ENCODE peak calls at places on chromosomes 3 and 15, in six cellular contexts. B is right atrium auricular region, J is tibial nerve, K is HL-60, S is breast epithelium, X is colonic mucosa. V is an unnamed sample.

GRCh38 chr3:50321146-50321843 is 1.2 kb downstream of the HYAL2 start:
- DNase-seq in J (peak; percentile 84), K (peak; percentile 78), S (peak; percentile 86), B (peak; percentile 90), X (peak; percentile 89), V (no peak)

GRCh38 chr3:182124187-182124586 is 412.5 kb downstream of the SOX2 start:
- DNase-seq in K (no peak), S (no peak), X (no peak), B (no peak), J (no peak), V (no peak)

GRCh38 chr15:80804970-80805495 is 25.9 kb downstream of the CEMIP start:
- DNase-seq in B (no peak), K (no peak), J (no peak), X (peak; percentile 38), S (no peak), V (peak; percentile 82)

GRCh38 chr3:186212611-186213010 is 103.7 kb upstream of the ETV5 start:
- DNase-seq in B (no peak), X (no peak), J (no peak), K (no peak), S (no peak), V (no peak)

GRCh38 chr3:34200576-34200975 is 402.1 kb downstream of the PDCD6IP start:
- DNase-seq in B (no peak), K (no peak), S (no peak), X (no peak), J (no peak), V (no peak)

GRCh38 chr3:177563381-177563780 is 366.1 kb upstream of the TBL1XR1 start:
- DNase-seq in J (no peak), X (no peak), B (no peak), K (no peak), S (no peak), V (no peak)

GRCh38 chr15:70236306-70237103 is 138.8 kb upstream of the TLE3 start:
- DNase-seq in B (no peak), S (no peak), J (no peak), X (no peak), K (no peak), V (peak; percentile 83)

GRCh38 chr3:112338021-112338726 is 5.2 kb downstream of the CD200 start:
- DNase-seq in X (no peak), J (no peak), K (no peak), S (no peak), B (no peak), V (no peak)

GRCh38 chr15:40336129-40337122 is 4.3 kb downstream of the CCDC9B start:
- DNase-seq in J (no peak), S (no peak), B (no peak), K (no peak), X (peak; percentile 28), V (no peak)

GRCh38 chr15:94526071-94526689 is 294.8 kb downstream of the MCTP2 start:
- DNase-seq in S (no peak), K (no peak), X (no peak), B (no peak), J (no peak), V (no peak)

GRCh38 chr3:108818404-108818803 is 4.2 kb upstream of the TRAT1 start:
- DNase-seq in K (no peak), S (no peak), J (no peak), X (peak; percentile 61), B (no peak), V (no peak)

GRCh38 chr15:67030036-67030762 is 35.2 kb upstream of the SMAD3 start:
- DNase-seq in K (no peak), S (no peak), X (peak; percentile 53), J (no peak), B (no peak), V (no peak)

GRCh38 chr15:25527118-25527517 is 88.3 kb upstream of the UBE3A start:
- DNase-seq in S (no peak), B (no peak), X (no peak), J (no peak), K (no peak), V (peak; percentile 12)

GRCh38 chr3:45995370-45996192 is at the start of gene FYCO1:
- DNase-seq in B (peak; percentile 96), J (peak; percentile 92), S (peak; percentile 93), K (peak; percentile 84), X (peak; percentile 93), V (peak; percentile 37)

GRCh38 chr15:56948000-56948765 is 29.7 kb downstream of the TCF12 start:
- DNase-seq in K (no peak), S (no peak), B (no peak), X (no peak), J (no peak), V (no peak)

GRCh38 chr3:10364816-10365215 is 43.9 kb upstream of the SEC13 start:
- DNase-seq in S (no peak), B (no peak), J (no peak), K (no peak), X (no peak), V (no peak)

GRCh38 chr3:194777729-194778128 is 92.0 kb downstream of the FAM43A start:
- DNase-seq in K (no peak), J (no peak), X (no peak), S (no peak), B (peak; percentile 16), V (no peak)

GRCh38 chr3:194780706-194781105 is 95.0 kb downstream of the FAM43A start:
- DNase-seq in S (no peak), B (peak; percentile 40), K (no peak), J (no peak), X (no peak), V (no peak)

GRCh38 chr3:194782767-194783404 is 97.2 kb downstream of the FAM43A start:
- DNase-seq in X (no peak), B (peak; percentile 54), K (no peak), S (no peak), J (no peak), V (no peak)

GRCh38 chr3:194781617-194782016 is 95.9 kb downstream of the FAM43A start:
- DNase-seq in J (no peak), B (no peak), X (no peak), K (no peak), S (no peak), V (no peak)

DNA sequence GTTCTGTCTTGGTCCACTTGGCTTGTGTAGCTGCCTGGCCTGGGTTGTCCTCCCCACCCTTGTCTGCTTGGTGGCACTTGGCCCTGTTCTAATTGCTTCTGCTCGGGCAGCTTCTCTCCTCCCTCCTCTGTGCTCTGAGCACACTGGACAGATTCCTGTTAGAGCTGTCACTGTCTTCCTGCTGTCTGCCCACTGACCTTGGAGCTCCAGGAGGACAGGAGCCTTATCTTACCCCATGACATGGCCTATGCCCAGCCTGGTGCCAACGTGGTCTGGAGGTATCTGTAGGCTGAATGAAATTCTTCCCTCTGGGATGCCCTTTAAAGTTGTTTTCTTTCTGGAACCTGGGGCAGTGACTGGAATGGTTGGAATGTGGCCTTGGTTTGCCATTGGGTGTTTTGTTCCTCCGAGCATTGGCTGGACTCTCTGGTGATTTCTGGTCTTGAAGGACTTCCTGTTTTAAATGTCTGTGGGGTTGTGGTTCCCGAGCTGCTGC is 94.1 kb downstream of the FAM43A start:
- DNase-seq in J (no peak), S (no peak), B (peak; percentile 57), K (no peak), X (no peak), V (no peak)
- H3K27ac ChIP-seq in J (no peak overlapping the region), S (peak overlapping the region; percentile 6), B (no peak overlapping the region), K (no peak overlapping the region), X (no peak overlapping the region), V (no peak overlapping the region)

DNA sequence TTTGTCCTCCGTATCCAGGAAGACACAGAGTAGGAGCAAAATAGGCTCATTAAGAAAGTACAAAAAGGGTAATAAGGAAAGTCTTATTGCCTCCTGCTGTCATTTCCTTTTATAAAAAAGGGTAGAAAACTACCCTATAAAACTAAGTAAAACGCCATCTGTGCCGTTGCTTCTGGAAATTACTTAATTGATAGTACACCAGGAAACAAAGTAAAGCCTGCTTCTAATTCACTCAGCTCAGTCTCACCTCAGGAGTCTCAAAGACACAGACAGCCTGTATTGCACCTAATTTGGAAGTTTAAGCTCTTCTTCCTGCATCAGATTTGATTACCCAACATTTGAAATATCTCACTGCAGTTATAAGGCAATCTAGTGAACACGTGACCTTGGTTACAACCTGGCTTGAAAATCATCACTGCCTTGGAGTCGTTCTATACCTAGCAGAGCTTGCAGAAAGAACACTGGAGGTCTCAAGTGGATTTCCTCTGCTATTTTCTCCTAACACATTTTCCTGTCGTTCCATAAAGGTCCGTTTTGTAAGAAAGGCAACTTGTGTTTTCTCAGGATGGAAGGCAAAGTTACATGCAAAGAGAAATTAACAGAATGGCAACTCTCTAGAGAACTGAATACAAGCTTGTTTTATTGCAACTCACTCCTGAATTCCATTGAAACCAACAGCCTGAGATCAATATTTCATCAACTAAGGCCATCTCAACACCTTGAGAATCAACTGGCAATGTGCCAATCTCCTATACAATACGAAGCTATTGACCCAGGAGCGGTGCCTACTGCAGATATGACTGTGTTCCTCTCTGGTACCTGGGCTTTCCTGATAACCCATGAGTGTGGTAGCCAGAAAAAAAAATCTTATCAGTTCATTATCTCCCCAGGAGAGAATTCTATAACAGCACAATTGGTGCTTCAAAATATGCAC is 203.3 kb upstream of the LMCD1 start:
- DNase-seq in J (no peak), X (no peak), K (no peak), B (no peak), S (no peak), V (no peak)
- H3K27ac ChIP-seq in J (no peak overlapping the region), X (no peak overlapping the region), K (no peak overlapping the region), B (no peak overlapping the region), S (no peak overlapping the region), V (no peak overlapping the region)

GRCh38 chr15:52653451-52653964 is 25.7 kb downstream of the ATOSA start:
- DNase-seq in S (no peak), K (no peak), B (no peak), J (no peak), X (no peak), V (peak; percentile 83)

GRCh38 chr15:52651114-52651513 is 28.1 kb downstream of the ATOSA start:
- DNase-seq in S (no peak), K (no peak), J (no peak), X (no peak), B (no peak), V (no peak)

GRCh38 chr15:52652286-52652685 is 26.9 kb downstream of the ATOSA start:
- DNase-seq in S (no peak), J (no peak), B (no peak), K (no peak), X (no peak), V (no peak)

GRCh38 chr15:52652984-52653383 is 26.2 kb downstream of the ATOSA start:
- DNase-seq in S (no peak), X (peak; percentile 41), K (no peak), B (no peak), J (no peak), V (no peak)

GRCh38 chr15:52651868-52652267 is 27.3 kb downstream of the ATOSA start:
- DNase-seq in S (no peak), X (peak; percentile 68), B (peak; percentile 74), J (peak; percentile 63), K (no peak), V (no peak)
- H3K27ac ChIP-seq in S (peak overlapping the region; percentile 62), X (peak overlapping the region; percentile 71), B (peak overlapping the region; percentile 59), J (peak overlapping the region; percentile 83), K (peak overlapping the region; percentile 24), V (peak overlapping the region; percentile 96)

DNA sequence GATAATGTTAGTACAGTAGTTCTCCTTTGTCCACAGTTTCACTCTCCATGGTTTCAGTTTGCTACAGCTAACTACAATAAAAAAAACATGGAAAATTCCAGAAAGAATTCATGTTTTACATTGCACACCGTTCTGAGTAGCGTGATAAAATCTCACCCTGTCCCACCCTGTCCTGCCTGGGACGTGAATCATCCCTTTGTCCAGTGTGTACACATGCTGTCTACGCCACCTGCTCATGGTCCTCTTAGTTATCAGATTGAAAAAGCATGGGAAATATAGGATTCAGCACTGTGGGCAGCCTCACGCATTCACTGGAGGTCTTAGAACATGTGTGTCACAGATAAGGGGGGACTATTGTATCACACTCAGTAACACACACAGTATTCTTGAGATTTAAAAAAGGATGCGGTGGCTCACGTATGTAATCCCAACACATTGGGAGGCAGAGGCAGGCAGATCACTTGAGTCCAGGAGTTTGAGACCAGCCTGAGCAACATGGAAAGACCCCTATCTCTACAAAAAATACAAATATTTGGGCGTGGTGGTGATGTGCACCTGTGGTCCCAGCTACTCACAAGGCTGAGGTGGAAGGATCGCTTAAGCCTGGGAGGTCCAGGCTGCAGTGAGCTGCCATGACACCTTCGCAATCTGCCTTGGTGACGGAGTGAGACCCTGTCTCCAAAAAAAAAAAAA is 8.7 kb upstream of the FLNB start:
- DNase-seq in J (no peak), B (no peak), S (no peak), X (no peak), K (no peak), V (no peak)
- H3K27ac ChIP-seq in J (peak overlapping the region; percentile 67), B (peak overlapping the region; percentile 46), S (no peak overlapping the region), X (peak overlapping the region; percentile 76), K (no peak overlapping the region), V (peak overlapping the region; percentile 99)